ENCODE peak calls at places on chromosomes 11 and 22, in four cellular contexts. One of them, this sample, is unnamed.

GRCh38 chr11:57345555-57346151 is 7.5 kb downstream of the P2RX3 start:
- DNase-seq in K562: peak
- DNase-seq in HepG2: peak
- DNase-seq in GM12878: no peak
- DNase-seq in this sample: peak

GRCh38 chr11:6755303-6755952 is 16.3 kb downstream of the OR2AG2 start:
- DNase-seq in K562: peak
- DNase-seq in HepG2: peak
- DNase-seq in GM12878: no peak
- DNase-seq in this sample: peak

GRCh38 chr22:28052818-28053217 is 133.8 kb upstream of the PITPNB start:
- DNase-seq in K562: no peak
- DNase-seq in HepG2: no peak
- DNase-seq in GM12878: no peak
- DNase-seq in this sample: no peak

GRCh38 chr22:40281717-40282116 is 64.6 kb upstream of the ADSL start:
- DNase-seq in K562: no peak
- DNase-seq in HepG2: no peak
- DNase-seq in GM12878: no peak
- DNase-seq in this sample: no peak

GRCh38 chr11:19642185-19642591 is 70.4 kb upstream of the NAV2 start:
- DNase-seq in K562: no peak
- DNase-seq in HepG2: no peak
- DNase-seq in GM12878: no peak
- DNase-seq in this sample: no peak

GRCh38 chr11:26583550-26583949 is 11.5 kb upstream of the MUC15 start:
- DNase-seq in K562: no peak
- DNase-seq in HepG2: no peak
- DNase-seq in GM12878: no peak
- DNase-seq in this sample: no peak

GRCh38 chr11:2585566-2586090 is 114.2 kb downstream of the KCNQ1OT1 start:
- DNase-seq in K562: no peak
- DNase-seq in HepG2: no peak
- DNase-seq in GM12878: no peak
- DNase-seq in this sample: peak

GRCh38 chr11:501683-502287 is 5.3 kb downstream of the RNH1 start:
- DNase-seq in K562: no peak
- DNase-seq in HepG2: no peak
- DNase-seq in GM12878: no peak
- DNase-seq in this sample: no peak

GRCh38 chr11:15936011-15936410 is 420.3 kb downstream of the SOX6 start:
- DNase-seq in K562: no peak
- DNase-seq in HepG2: no peak
- DNase-seq in GM12878: no peak
- DNase-seq in this sample: no peak

GRCh38 chr11:33682446-33682845 is 18.2 kb downstream of the C11orf91 start:
- DNase-seq in K562: no peak
- DNase-seq in HepG2: no peak
- DNase-seq in GM12878: no peak
- DNase-seq in this sample: no peak

GRCh38 chr22:39601180-39601535 is 30.6 kb downstream of the CACNA1I start:
- DNase-seq in K562: no peak
- DNase-seq in HepG2: no peak
- DNase-seq in GM12878: no peak
- DNase-seq in this sample: no peak

GRCh38 chr11:78560826-78561484 is 13.7 kb downstream of the NARS2 start:
- DNase-seq in K562: no peak
- DNase-seq in HepG2: peak
- DNase-seq in GM12878: no peak
- DNase-seq in this sample: no peak

GRCh38 chr11:57395905-57396623 is 5.6 kb upstream of the PRG2 start:
- DNase-seq in K562: peak
- DNase-seq in HepG2: no peak
- DNase-seq in GM12878: no peak
- DNase-seq in this sample: no peak

GRCh38 chr11:44627911-44628729 is 62.7 kb downstream of the CD82 start:
- DNase-seq in K562: no peak
- DNase-seq in HepG2: no peak
- DNase-seq in GM12878: no peak
- DNase-seq in this sample: peak

GRCh38 chr22:43491177-43491576 is 79.4 kb downstream of the MPPED1 start:
- DNase-seq in K562: no peak
- DNase-seq in HepG2: no peak
- DNase-seq in GM12878: no peak
- DNase-seq in this sample: no peak
- TF ChIP-seq YY1 in K562: no peak
- TF ChIP-seq YY1 in HepG2: no peak
- TF ChIP-seq YY1 in GM12878: no peak
- TF ChIP-seq YY1 in this sample: no peak

DNA sequence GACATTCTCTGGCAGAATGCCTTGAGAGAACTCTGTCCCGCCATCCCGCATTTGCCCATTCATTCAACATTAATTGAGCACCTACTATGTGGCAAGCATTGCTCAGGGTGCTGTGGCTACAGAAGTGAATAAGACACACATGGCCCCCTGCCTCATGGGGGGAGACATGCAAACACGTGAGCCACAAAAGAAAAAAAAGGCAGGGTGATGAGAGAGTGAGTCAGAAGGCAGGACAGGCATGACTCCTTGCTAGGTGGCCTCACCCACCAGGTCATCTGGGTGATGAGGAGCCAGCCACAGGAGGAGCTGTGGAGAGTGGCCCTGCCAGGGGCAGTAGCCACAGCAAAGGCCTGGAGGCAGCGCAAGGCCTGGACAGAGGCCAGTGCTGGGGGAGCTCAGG is 4.9 kb downstream of the CHRM4 start:
- DNase-seq in K562: no peak
- DNase-seq in HepG2: no peak
- DNase-seq in GM12878: no peak
- DNase-seq in this sample: no peak
- TF ChIP-seq SMC3 in K562: no peak
- TF ChIP-seq SMC3 in HepG2: no peak
- TF ChIP-seq SMC3 in GM12878: no peak
- TF ChIP-seq SMC3 in this sample: no peak

GRCh38 chr22:32562916-32563315 is 88.3 kb downstream of the FBXO7 start:
- DNase-seq in K562: no peak
- DNase-seq in HepG2: no peak
- DNase-seq in GM12878: no peak
- DNase-seq in this sample: no peak
- H3K9ac ChIP-seq in K562: no peak
- H3K9ac ChIP-seq in HepG2: no peak
- H3K9ac ChIP-seq in GM12878: no peak
- H3K9ac ChIP-seq in this sample: no peak

DNA sequence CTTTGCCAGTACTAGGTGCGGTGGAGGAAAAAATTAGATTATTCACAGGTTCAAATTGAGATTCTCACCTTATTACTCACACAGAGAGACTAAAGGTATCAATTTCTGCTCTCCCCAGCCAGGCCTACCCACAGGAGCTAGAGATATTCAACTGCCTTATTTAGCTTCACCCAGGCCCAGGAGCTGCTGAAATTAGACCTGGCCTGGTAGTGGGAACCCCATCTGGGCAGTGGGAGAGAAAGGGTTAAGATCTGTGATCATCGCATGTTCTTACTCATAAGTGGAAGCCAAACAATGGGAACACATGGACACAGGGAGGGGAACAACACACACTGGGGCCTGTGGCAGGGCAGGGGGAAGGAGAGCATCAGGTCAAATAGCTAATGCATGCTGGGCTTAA is 20.9 kb upstream of the MICAL2 start:
- DNase-seq in K562: no peak
- DNase-seq in HepG2: no peak
- DNase-seq in GM12878: no peak
- DNase-seq in this sample: no peak
- TF ChIP-seq YY1 in K562: no peak
- TF ChIP-seq YY1 in HepG2: no peak
- TF ChIP-seq YY1 in GM12878: no peak
- TF ChIP-seq YY1 in this sample: no peak

GRCh38 chr11:112801286-112802088 is 159.7 kb upstream of the NCAM1 start:
- DNase-seq in K562: no peak
- DNase-seq in HepG2: no peak
- DNase-seq in GM12878: no peak
- DNase-seq in this sample: no peak

GRCh38 chr11:112806876-112807275 is 154.3 kb upstream of the NCAM1 start:
- DNase-seq in K562: no peak
- DNase-seq in HepG2: no peak
- DNase-seq in GM12878: no peak
- DNase-seq in this sample: no peak

GRCh38 chr11:112809429-112809828 is 151.8 kb upstream of the NCAM1 start:
- DNase-seq in K562: no peak
- DNase-seq in HepG2: no peak
- DNase-seq in GM12878: no peak
- DNase-seq in this sample: no peak

GRCh38 chr11:112806256-112806655 is 155.0 kb upstream of the NCAM1 start:
- DNase-seq in K562: no peak
- DNase-seq in HepG2: no peak
- DNase-seq in GM12878: no peak
- DNase-seq in this sample: no peak

DNA sequence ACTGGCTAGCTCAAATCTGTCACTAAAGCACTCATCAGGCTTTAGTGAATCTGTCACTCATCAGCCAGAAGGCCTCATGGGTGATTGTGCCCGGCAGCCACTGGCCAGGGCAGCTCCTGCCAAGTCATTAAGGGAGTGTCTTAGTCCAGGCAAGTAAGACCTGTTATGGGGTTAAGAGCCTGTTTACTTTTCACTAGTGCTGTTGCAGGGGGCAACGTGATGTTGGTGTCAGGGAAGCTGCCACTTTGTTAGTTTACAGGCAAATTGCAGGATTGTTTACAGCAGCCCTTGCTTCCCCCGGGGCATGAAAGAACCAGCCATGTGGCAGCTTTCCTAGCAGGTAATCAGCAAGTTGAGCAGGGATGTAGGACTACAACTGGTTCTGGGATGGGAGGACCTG is 155.6 kb upstream of the NCAM1 start:
- DNase-seq in K562: no peak
- DNase-seq in HepG2: no peak
- DNase-seq in GM12878: no peak
- DNase-seq in this sample: no peak
- TF ChIP-seq SMC3 in K562: no peak
- TF ChIP-seq SMC3 in HepG2: no peak
- TF ChIP-seq SMC3 in GM12878: no peak
- TF ChIP-seq SMC3 in this sample: no peak

GRCh38 chr11:122138759-122139594 is 23.0 kb upstream of the BLID start:
- DNase-seq in K562: no peak
- DNase-seq in HepG2: no peak
- DNase-seq in GM12878: no peak
- DNase-seq in this sample: no peak

GRCh38 chr11:122137081-122137793 is 21.2 kb upstream of the BLID start:
- DNase-seq in K562: no peak
- DNase-seq in HepG2: no peak
- DNase-seq in GM12878: no peak
- DNase-seq in this sample: no peak

GRCh38 chr11:122140535-122140934 is 24.5 kb upstream of the BLID start:
- DNase-seq in K562: no peak
- DNase-seq in HepG2: no peak
- DNase-seq in GM12878: no peak
- DNase-seq in this sample: no peak

GRCh38 chr11:122141757-122142156 is 25.7 kb upstream of the BLID start:
- DNase-seq in K562: no peak
- DNase-seq in HepG2: no peak
- DNase-seq in GM12878: no peak
- DNase-seq in this sample: no peak

DNA sequence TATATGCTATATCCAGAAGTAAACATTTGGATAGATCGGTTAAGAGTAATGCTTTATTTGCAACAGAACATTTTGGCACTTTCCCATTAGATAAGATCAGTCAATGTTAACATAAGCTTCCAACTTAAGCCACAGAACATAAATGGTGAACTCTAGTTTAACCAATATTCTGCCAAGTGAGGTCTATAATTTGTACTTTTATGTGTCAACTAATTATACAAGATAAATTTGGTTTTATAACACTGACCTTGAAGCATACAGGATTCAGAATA is 23.5 kb upstream of the BLID start:
- DNase-seq in K562: no peak
- DNase-seq in HepG2: peak
- DNase-seq in GM12878: no peak
- DNase-seq in this sample: no peak
- H3K9ac ChIP-seq in K562: no peak
- H3K9ac ChIP-seq in HepG2: no peak
- H3K9ac ChIP-seq in GM12878: no peak
- H3K9ac ChIP-seq in this sample: no peak

DNA sequence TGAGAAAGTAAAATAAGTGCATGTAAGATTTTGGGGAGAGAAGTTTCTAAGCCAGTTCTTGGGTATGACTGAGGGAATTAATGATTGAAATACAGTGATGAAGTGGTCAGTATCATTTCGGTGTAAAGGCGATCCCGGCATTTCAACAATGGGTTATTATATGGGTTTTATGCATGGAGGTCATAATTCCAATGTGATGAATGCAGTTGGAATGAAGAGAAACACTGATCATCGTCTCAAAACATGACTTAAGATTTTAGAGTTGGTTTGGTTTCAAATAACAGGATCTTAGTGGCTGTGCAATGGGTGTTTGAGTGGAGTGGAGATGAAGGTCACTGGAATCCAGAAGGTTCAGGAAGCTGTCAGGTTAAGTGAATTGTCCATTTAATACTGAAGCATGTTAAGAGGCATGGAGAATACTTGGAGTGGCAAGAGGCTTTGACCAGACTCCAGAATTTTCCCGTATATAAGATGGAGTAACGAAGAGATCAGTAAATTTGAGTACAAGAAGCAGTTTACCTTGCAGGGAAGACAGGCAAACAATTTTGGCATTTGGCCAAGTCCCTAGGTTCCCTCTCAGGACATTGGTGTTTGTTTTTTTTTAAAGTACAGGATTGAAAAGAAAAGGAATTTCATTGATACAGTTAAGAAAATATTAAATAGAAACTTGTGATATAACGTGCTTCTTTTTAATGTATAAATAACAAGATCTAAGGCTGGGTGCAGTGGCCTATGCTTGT is 96.4 kb upstream of the BIRC3 start:
- DNase-seq in K562: no peak
- DNase-seq in HepG2: no peak
- DNase-seq in GM12878: no peak
- DNase-seq in this sample: no peak
- TF ChIP-seq YY1 in K562: no peak
- TF ChIP-seq YY1 in HepG2: no peak
- TF ChIP-seq YY1 in GM12878: no peak
- TF ChIP-seq YY1 in this sample: no peak